ENCODE peak calls at places on chromosome 11, in five cellular contexts. Q is thoracic aorta, H is adipocyte, L is lung, J is mesenchymal stem cell. R is an unnamed sample.

GRCh38 chr11:75345455-75346224 is 5.8 kb downstream of the ARRB1 start:
- DNase-seq in Q (no peak), H (no peak), L (no peak), J (no peak), R (no peak)

GRCh38 chr11:46896719-46897406 is 21.5 kb downstream of the LRP4 start:
- DNase-seq in Q (no peak), H (peak; percentile 64), L (no peak), J (peak; percentile 68), R (no peak)

GRCh38 chr11:127443297-127443696 is 442.7 kb upstream of the KIRREL3 start:
- DNase-seq in Q (no peak), H (no peak), L (no peak), J (no peak), R (no peak)

GRCh38 chr11:69385466-69385820 is 91.5 kb downstream of the MYEOV start:
- DNase-seq in Q (no peak), H (no peak), L (no peak), J (no peak), R (no peak)

GRCh38 chr11:20388096-20389055 is 860 bp downstream of the PRMT3 start:
- DNase-seq in Q (no peak), H (peak; percentile 39), L (no peak), J (peak; percentile 20), R (no peak)

GRCh38 chr11:68302256-68303054 is 9.9 kb upstream of the LRP5 start:
- DNase-seq in Q (no peak), H (peak; percentile 25), L (no peak), J (peak; percentile 68), R (no peak)

GRCh38 chr11:112564228-112564955 is 303.7 kb upstream of the PLET1 start:
- DNase-seq in Q (no peak), H (peak; percentile 40), L (no peak), J (peak; percentile 95), R (peak; percentile 53)

GRCh38 chr11:66265531-66266377 is 2.7 kb upstream of the RAB1B start:
- DNase-seq in Q (no peak), H (no peak), L (no peak), J (no peak), R (no peak)

GRCh38 chr11:74288161-74288560 is 23.3 kb downstream of the P4HA3 start:
- DNase-seq in Q (peak; percentile 11), H (peak; percentile 91), L (no peak), J (peak; percentile 83), R (peak; percentile 85)

GRCh38 chr11:64915366-64915887 is 1.6 kb downstream of the ATG2A start:
- DNase-seq in Q (no peak), H (no peak), L (no peak), J (no peak), R (no peak)

GRCh38 chr11:40722179-40722795 is 737.2 kb downstream of the LRRC4C start:
- DNase-seq in Q (no peak), H (no peak), L (no peak), J (peak; percentile 21), R (no peak)

GRCh38 chr11:65899356-65900124 is 648 bp downstream of the FOSL1 start:
- DNase-seq in Q (no peak), H (peak; percentile 92), L (no peak), J (peak; percentile 88), R (no peak)

GRCh38 chr11:9385288-9385902 is 943 bp downstream of the IPO7 start:
- DNase-seq in Q (no peak), H (peak; percentile 23), L (no peak), J (no peak), R (no peak)

GRCh38 chr11:105273660-105274280 is 134.2 kb upstream of the CARD18 start:
- DNase-seq in Q (no peak), H (no peak), L (no peak), J (no peak), R (no peak)

GRCh38 chr11:88250566-88251080 is 75.4 kb upstream of the RAB38 start:
- DNase-seq in Q (no peak), H (no peak), L (no peak), J (no peak), R (no peak)

GRCh38 chr11:71581826-71582225 is 849 bp downstream of the KRTAP5-11 start:
- DNase-seq in Q (no peak), H (no peak), L (no peak), J (no peak), R (no peak)

GRCh38 chr11:112962854-112963367 is 1.7 kb downstream of the NCAM1 start:
- DNase-seq in Q (peak; percentile 14), H (no peak), L (no peak), J (peak; percentile 47), R (no peak)

GRCh38 chr11:113664981-113665710 is 41.0 kb downstream of the TMPRSS5 start:
- DNase-seq in Q (no peak), H (no peak), L (no peak), J (no peak), R (no peak)

GRCh38 chr11:2421226-2421994 is 20.9 kb downstream of the TSSC4 start:
- DNase-seq in Q (no peak), H (no peak), L (no peak), J (no peak), R (no peak)

GRCh38 chr11:110290591-110291334 is 5.7 kb downstream of the RDX start:
- DNase-seq in Q (no peak), H (no peak), L (no peak), J (no peak), R (no peak)

GRCh38 chr11:134504146-134504905 is 92.3 kb upstream of the B3GAT1 start:
- DNase-seq in Q (no peak), H (no peak), L (no peak), J (no peak), R (no peak)

GRCh38 chr11:111069076-111069475 is 176.4 kb upstream of the POU2AF2 start:
- DNase-seq in Q (no peak), H (peak; percentile 38), L (no peak), J (peak; percentile 60), R (peak; percentile 18)

GRCh38 chr11:61917357-61918109 is at the start of gene RAB3IL1:
- DNase-seq in Q (no peak), H (peak; percentile 86), L (no peak), J (peak; percentile 40), R (no peak)

GRCh38 chr11:85810521-85810870 is 445 bp downstream of the SYTL2 start:
- DNase-seq in Q (no peak), H (no peak), L (no peak), J (no peak), R (no peak)

GRCh38 chr11:46003647-46004046 is 81.2 kb downstream of the LARGE2 start:
- DNase-seq in Q (no peak), H (peak; percentile 75), L (no peak), J (no peak), R (no peak)

GRCh38 chr11:6894097-6894496 is 1.8 kb upstream of the OR2D2 start:
- DNase-seq in Q (no peak), H (no peak), L (no peak), J (no peak), R (no peak)

GRCh38 chr11:1744137-1744878 is 6.1 kb downstream of the IFITM10 start:
- DNase-seq in Q (no peak), H (no peak), L (no peak), J (no peak), R (no peak)

DNA sequence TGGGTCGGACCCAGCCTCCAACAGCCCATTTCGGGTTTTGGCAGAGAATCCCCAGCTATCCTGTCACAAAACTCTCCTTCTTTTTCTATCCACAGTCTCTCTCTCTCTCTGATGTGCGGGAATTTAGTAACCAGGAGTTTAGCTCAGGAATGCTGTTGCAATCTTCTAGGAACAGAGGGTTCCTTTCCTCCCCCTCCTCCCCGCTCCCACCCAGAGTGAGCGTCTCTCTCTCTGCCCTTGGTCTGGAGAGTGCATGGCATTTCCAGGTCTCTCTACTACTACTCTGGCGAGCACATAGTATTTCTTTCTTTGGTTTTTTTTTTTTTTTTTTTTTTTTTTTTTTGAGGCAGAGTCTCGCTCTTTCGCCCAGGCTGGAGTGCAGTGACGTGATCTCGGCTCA is 17.7 kb downstream of the APIP start:
- DNase-seq in Q (no peak), H (peak; percentile 21), L (no peak), J (no peak), R (no peak)
- H3K9me3 ChIP-seq in Q (peaks cover 21% of the 10 kb centered on the region), H (peaks cover 22% of the 10 kb centered on the region), L (peaks cover 13% of the 10 kb centered on the region), J (peaks cover 38% of the 10 kb centered on the region), R (peaks cover 35% of the 10 kb centered on the region)

GRCh38 chr11:78200553-78200952 is 11.8 kb downstream of the USP35 start:
- DNase-seq in Q (no peak), H (no peak), L (no peak), J (no peak), R (no peak)
- H3K27me3 ChIP-seq in Q (no peaks in the 10 kb centered on the region), H (no peaks in the 10 kb centered on the region), L (no peaks in the 10 kb centered on the region), J (no peaks in the 10 kb centered on the region), R (no peaks in the 10 kb centered on the region)

GRCh38 chr11:33259869-33260268 is 2.7 kb downstream of the HIPK3 start:
- DNase-seq in Q (no peak), H (peak; percentile 39), L (no peak), J (no peak), R (no peak)
- H3K9me3 ChIP-seq in Q (no peaks in the 10 kb centered on the region), H (no peaks in the 10 kb centered on the region), L (no peaks in the 10 kb centered on the region), J (no peaks in the 10 kb centered on the region), R (no peaks in the 10 kb centered on the region)

GRCh38 chr11:123055132-123055924 is 6.6 kb downstream of the HSPA8 start:
- DNase-seq in Q (no peak), H (no peak), L (no peak), J (no peak), R (no peak)

GRCh38 chr11:123054301-123055065 is 7.5 kb downstream of the HSPA8 start:
- DNase-seq in Q (no peak), H (peak; percentile 92), L (no peak), J (peak; percentile 79), R (peak; percentile 39)

GRCh38 chr11:123057604-123058305 is 4.2 kb downstream of the HSPA8 start:
- DNase-seq in Q (no peak), H (no peak), L (no peak), J (no peak), R (no peak)

GRCh38 chr11:123056835-123057491 is 5.0 kb downstream of the HSPA8 start:
- DNase-seq in Q (no peak), H (no peak), L (no peak), J (no peak), R (no peak)

DNA sequence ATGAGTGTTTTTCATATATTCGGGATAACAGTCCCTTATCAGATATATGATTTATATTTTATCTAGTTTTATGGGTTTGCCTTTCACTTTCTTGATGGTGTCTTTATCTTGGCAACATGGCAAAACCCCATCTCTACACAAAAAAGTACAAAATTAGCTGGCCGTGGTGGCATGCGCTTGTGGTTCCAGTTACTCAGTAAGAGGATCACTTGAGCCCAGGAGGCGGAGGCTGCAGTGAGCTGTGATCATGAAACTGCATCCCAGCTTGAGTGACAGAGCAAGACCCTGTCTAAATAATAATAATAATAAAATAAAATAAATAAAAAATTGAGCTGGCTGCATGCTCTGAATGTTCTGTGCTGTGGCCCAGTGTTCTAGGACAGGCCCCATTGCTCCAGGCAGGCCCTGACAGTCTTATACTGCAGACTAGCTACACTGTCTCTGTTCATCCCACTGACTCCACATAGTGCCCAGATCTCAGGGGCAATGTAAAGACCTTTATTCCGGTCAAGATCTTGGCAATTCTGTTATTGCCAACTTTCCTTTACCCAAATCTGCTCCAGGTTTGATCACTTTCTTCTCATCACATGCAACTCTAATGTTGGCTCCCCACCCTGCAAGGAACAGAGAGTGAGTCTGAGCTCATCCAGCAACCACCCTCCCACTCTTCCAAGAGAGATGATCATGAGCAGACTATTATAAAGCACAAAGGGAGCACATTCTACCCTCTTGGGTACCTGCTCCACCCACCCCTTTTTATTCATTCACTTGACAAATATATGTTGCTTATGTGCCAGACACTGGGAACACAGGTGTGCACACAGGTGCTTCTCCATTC is 8.8 kb downstream of the HSPA8 start:
- DNase-seq in Q (no peak), H (no peak), L (no peak), J (no peak), R (no peak)
- H3K27me3 ChIP-seq in Q (no peaks in the 10 kb centered on the region), H (no peaks in the 10 kb centered on the region), L (no peaks in the 10 kb centered on the region), J (no peaks in the 10 kb centered on the region), R (peaks cover 2% of the 10 kb centered on the region)